ENCODE peak calls at places on chromosomes 6 and 20, in ten cellular contexts. Y is endothelial cell; P is effector memory CD8-positive, alpha-beta T cell; T is stimulated activated naive B cell treated with anti-CD40 and anti-IgM and Interleukin-4, amounts not matched to agents 10 μg/mL and 1 μg/mL and 100 μg/mL, for 72 hours; G is GDM1; C is activated naive CD4-positive, alpha-beta T cell treated with Interleukin-2 at 50 U/mL for 16 hours; N is AG04450; H is Daoy; E is endodermal cell; R is A172. O is an unnamed sample.

GRCh38 chr6:103750603-103751002 is 1109.1 kb downstream of the HACE1 start:
- DNase-seq in C (no peak), Y (no peak), T (no peak), P (no peak), R (no peak), E (no peak), H (no peak), G (no peak), N (no peak), O (no peak)

GRCh38 chr6:168366473-168366872 is 46.9 kb upstream of the DACT2 start:
- DNase-seq in N (no peak), H (no peak), T (no peak), P (no peak), Y (no peak), C (no peak), R (no peak), E (no peak), G (no peak), O (no peak)

GRCh38 chr20:35007413-35007812 is 51.7 kb downstream of the MYH7B start:
- DNase-seq in H (no peak), G (no peak), P (no peak), N (no peak), C (no peak), T (no peak), R (no peak), Y (no peak), E (peak), O (no peak)

GRCh38 chr20:45456632-45457031 is 12.9 kb upstream of the WFDC2 start:
- DNase-seq in P (no peak), N (no peak), G (no peak), R (peak), T (no peak), C (peak), H (no peak), E (peak), Y (peak), O (no peak)

GRCh38 chr20:6075428-6076219 is 21.8 kb upstream of the LRRN4 start:
- DNase-seq in E (no peak), C (no peak), Y (no peak), P (no peak), N (no peak), G (peak), R (no peak), H (no peak), T (no peak), O (peak)

GRCh38 chr6:150345786-150346185 is 23.0 kb upstream of the IYD start:
- DNase-seq in Y (no peak), G (no peak), C (no peak), H (peak), P (no peak), N (no peak), R (peak), E (no peak), T (no peak), O (no peak)

GRCh38 chr20:13821876-13822275 is 37.0 kb downstream of the NDUFAF5 start:
- DNase-seq in Y (no peak), N (no peak), G (no peak), C (no peak), R (no peak), P (no peak), H (no peak), E (no peak), T (no peak), O (no peak)

GRCh38 chr6:158042245-158042798 is 60.7 kb downstream of the SYNJ2 start:
- DNase-seq in P (no peak), R (peak), H (peak), C (no peak), E (no peak), G (no peak), Y (no peak), T (no peak), N (peak), O (no peak)

GRCh38 chr20:278607-279571 is 11.7 kb downstream of the C20orf96 start:
- DNase-seq in N (no peak), P (no peak), C (no peak), H (no peak), R (no peak), G (no peak), T (no peak), E (peak), Y (peak), O (no peak)

GRCh38 chr6:33809619-33810018 is 5.8 kb upstream of the MLN start:
- DNase-seq in C (no peak), R (no peak), Y (no peak), E (no peak), N (no peak), P (no peak), T (no peak), H (no peak), G (no peak), O (no peak)

GRCh38 chr20:1900321-1900791 is 5.1 kb downstream of the SIRPA start:
- DNase-seq in E (peak), N (peak), G (peak), C (no peak), P (no peak), T (no peak), R (peak), H (peak), Y (peak), O (peak)